ENCODE peak calls at places on chromosomes 6 and 20, in nine cellular contexts. U is H1, I is tibial nerve, S is sigmoid colon, M is GM12878, C is A549, G is ovary, V is HepG2, P is transverse colon. Q is an unnamed sample.

GRCh38 chr6:35128496-35128895 is 12.6 kb downstream of the TCP11 start:
- DNase-seq in M (no peak), G (no peak), P (no peak), V (no peak), U (no peak), C (no peak), S (no peak), I (no peak), Q (no peak)

GRCh38 chr6:138647006-138647405 is 126.6 kb upstream of the CCDC28A start:
- DNase-seq in G (no peak), V (no peak), U (no peak), C (no peak), I (no peak), P (no peak), M (no peak), S (no peak), Q (no peak)

GRCh38 chr6:4192173-4192572 is 56.8 kb upstream of the ECI2 start:
- DNase-seq in S (no peak), P (no peak), V (no peak), M (no peak), C (no peak), U (no peak), G (no peak), I (no peak), Q (no peak)

GRCh38 chr6:163349696-163350095 is 64.8 kb upstream of the QKI start:
- DNase-seq in U (no peak), M (no peak), S (no peak), V (no peak), P (no peak), I (no peak), C (no peak), G (no peak), Q (no peak)

GRCh38 chr6:168390746-168391400 is 50.1 kb upstream of the SMOC2 start:
- DNase-seq in S (no peak), I (no peak), G (no peak), U (no peak), P (no peak), C (no peak), M (no peak), V (no peak), Q (peak)

GRCh38 chr6:83464741-83465140 is 33.9 kb upstream of the ME1 start:
- DNase-seq in S (no peak), I (no peak), V (peak), M (no peak), G (no peak), C (no peak), U (no peak), P (peak), Q (no peak)

GRCh38 chr6:53347250-53347920 is 1.4 kb downstream of the ELOVL5 start:
- DNase-seq in S (no peak), M (no peak), C (no peak), V (no peak), I (no peak), U (no peak), G (no peak), P (no peak), Q (no peak)

GRCh38 chr6:36980876-36981619 is 4.9 kb downstream of the MTCH1 start:
- DNase-seq in V (no peak), M (no peak), P (no peak), C (no peak), S (no peak), I (no peak), G (no peak), U (no peak), Q (no peak)

GRCh38 chr6:291697-292505 is at the start of gene DUSP22:
- DNase-seq in G (peak), C (peak), P (peak), V (peak), M (peak), U (peak), I (peak), S (peak), Q (peak)
- TF ChIP-seq POLR2A in G (peak), C (peak), P (peak), V (peak), M (no peak), U (peak), I (peak), S (peak), Q (no peak)

GRCh38 chr6:127917766-127918165 is 16.9 kb upstream of the THEMIS start:
- DNase-seq in V (no peak), M (no peak), I (no peak), S (no peak), C (no peak), U (no peak), G (no peak), P (no peak), Q (no peak)

GRCh38 chr6:127920804-127921203 is 19.9 kb upstream of the THEMIS start:
- DNase-seq in M (no peak), C (no peak), P (no peak), U (no peak), G (no peak), S (no peak), I (no peak), V (no peak), Q (no peak)

GRCh38 chr6:127921982-127922381 is 21.1 kb upstream of the THEMIS start:
- DNase-seq in P (no peak), C (no peak), V (no peak), I (no peak), G (no peak), S (no peak), U (no peak), M (no peak), Q (no peak)

GRCh38 chr6:127923135-127923534 is 22.3 kb upstream of the THEMIS start:
- DNase-seq in C (no peak), V (no peak), G (no peak), U (no peak), S (no peak), M (no peak), P (no peak), I (no peak), Q (no peak)

DNA sequence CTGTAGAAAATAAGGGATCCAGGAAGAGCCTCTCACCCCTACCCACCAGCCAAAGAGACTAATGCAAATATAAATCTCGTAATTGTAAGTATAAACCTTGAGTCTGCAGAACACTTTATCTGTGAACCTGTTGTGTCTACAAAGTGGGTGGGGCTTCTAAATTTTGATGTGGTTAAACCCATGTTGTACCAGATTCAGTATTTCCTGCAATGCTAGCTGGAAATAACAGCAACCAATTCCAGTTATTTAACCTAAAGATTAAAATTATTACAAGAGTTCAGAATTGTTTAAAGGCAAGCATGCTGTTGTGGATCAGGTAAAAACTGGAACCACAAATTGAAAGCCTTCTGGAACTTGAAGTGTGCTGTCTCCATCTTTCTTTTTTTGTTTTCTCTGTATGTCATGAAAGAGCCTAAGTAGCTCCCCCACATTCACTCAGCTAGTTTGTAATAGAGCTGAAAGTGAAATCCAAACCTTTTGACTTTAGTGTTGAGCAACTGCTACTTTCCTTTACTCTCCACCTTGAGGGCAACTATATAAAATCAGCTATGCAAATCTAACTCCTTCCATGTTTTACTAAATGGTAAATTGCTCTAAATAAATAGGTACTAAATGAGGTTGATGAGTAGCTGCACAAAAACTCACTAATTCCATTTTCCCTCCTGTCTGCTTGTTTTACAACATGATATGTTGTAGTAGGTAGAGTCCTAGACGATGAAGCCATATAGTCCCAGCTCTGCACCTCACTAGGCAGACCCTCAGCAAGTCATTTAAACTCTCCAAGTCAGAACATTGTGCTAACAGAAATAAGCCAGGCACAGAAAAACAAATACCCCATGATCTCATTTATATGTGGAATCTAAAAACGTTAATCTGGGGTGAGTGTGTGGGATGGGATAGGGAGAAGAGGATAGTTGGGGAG is 17.9 kb upstream of the THEMIS start:
- DNase-seq in C (no peak), U (no peak), M (no peak), I (no peak), V (no peak), S (no peak), P (no peak), G (no peak), Q (no peak)
- H3K4me3 ChIP-seq in C (no peak), U (no peak), M (no peak), I (no peak), V (no peak), S (no peak), P (no peak), G (no peak), Q (no peak)

DNA sequence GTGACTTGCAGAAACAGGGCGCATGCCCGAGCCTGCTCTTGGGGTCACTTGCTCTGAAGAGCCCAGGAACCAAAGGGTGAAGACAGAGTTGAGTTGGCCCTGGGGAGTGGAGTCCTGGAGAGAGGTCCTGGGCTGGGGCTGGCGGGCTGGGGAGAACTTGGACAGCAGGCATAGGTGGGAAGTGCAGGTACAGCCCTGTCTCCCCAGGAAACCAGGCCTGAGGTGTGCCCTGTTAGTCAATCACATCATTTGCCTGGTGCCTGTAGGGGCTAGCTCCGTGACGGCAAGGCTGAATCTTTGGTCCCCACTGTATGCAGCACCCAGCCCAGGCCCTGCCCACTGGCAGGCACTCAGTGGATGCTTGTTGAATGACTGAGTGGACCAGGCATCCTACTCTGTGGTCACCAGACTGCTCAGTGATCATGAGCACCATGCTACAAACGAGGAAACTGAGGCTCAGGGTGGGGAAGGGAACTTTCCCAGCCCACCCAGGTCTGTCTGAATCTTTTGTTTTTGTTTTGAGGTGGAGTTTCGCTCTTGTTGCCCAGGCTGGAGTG is 15.6 kb upstream of the NOL4L start:
- DNase-seq in U (no peak), P (no peak), V (no peak), I (no peak), G (no peak), C (no peak), S (no peak), M (no peak), Q (no peak)
- TF ChIP-seq EP300 in U (no peak), P (no peak), V (no peak), I (no peak), G (no peak), C (no peak), S (no peak), M (no peak), Q (no peak)

DNA sequence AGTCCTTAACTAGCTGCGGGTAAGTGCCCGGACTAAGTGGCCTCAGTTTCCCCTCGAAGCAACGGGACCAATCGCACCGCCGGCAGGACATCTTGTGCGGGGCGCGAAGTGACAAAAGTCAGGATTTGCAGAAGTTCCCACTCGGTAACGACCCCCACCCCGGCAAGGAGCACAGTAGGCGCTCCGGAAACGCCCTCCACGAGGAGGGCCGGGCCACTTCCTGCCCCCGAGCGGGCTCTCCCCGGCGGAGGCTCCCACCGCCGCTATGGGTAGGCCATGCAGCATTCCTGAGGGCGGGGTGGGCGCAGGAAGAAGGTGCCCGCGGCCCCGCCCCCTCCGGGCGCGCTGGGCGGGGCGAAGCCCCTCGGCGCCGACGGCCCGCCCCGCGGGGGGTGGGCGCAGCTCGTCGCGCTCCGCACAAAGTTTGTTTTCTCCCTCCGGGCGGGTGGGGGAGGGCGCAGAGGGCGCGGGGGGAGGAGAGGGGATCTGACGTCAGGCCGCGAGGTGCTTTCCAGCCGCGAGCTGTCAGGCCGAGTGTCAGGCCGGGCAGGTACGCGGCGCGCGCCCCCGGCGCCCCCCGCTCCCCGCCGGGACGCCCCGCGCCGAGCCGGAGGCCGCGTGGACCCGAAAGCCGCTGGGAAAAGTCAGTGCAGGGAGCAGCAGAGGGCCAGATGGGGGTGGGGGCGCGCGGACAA is at the start of gene TGIF2:
- DNase-seq in I (peak), M (peak), P (peak), C (peak), U (peak), V (peak), S (peak), G (peak), Q (peak)
- TF ChIP-seq POLR2A in I (peak), M (peak), P (peak), C (no peak), U (peak), V (peak), S (no peak), G (peak), Q (no peak)

GRCh38 chr6:107657373-107657754 is 166.7 kb downstream of the SCML4 start:
- DNase-seq in P (no peak), I (no peak), M (no peak), S (no peak), U (no peak), V (no peak), G (no peak), C (no peak), Q (no peak)

GRCh38 chr6:107657755-107658461 is 166.2 kb downstream of the SCML4 start:
- DNase-seq in G (no peak), I (peak), M (peak), U (no peak), C (no peak), V (no peak), S (peak), P (peak), Q (peak)

GRCh38 chr6:107660839-107661238 is 163.3 kb downstream of the SCML4 start:
- DNase-seq in S (no peak), I (no peak), P (no peak), U (no peak), V (no peak), G (no peak), M (no peak), C (no peak), Q (no peak)

GRCh38 chr6:107661291-107661690 is 162.8 kb downstream of the SCML4 start:
- DNase-seq in I (no peak), M (no peak), C (no peak), G (no peak), S (no peak), U (no peak), P (no peak), V (no peak), Q (no peak)

GRCh38 chr6:107658920-107659879 is 164.9 kb downstream of the SCML4 start:
- DNase-seq in U (no peak), S (no peak), P (no peak), I (no peak), G (no peak), C (no peak), V (peak), M (peak), Q (no peak)
- H3K4me3 ChIP-seq in U (no peak), S (no peak), P (no peak), I (no peak), G (no peak), C (no peak), V (no peak), M (peak), Q (no peak)

GRCh38 chr6:95133578-95133977 is 443.8 kb upstream of the MANEA start:
- DNase-seq in U (no peak), V (no peak), P (no peak), G (no peak), I (no peak), S (no peak), C (no peak), M (no peak), Q (no peak)
- TF ChIP-seq EP300 in U (no peak), V (no peak), P (no peak), G (no peak), I (no peak), S (no peak), C (no peak), M (no peak), Q (no peak)

GRCh38 chr6:142945446-142946180 is 637 bp upstream of the HIVEP2 start:
- DNase-seq in M (no peak), U (peak), V (no peak), P (peak), C (peak), I (no peak), S (no peak), G (peak), Q (peak)
- TF ChIP-seq POLR2A in M (peak), U (no peak), V (no peak), P (no peak), C (no peak), I (no peak), S (no peak), G (no peak), Q (no peak)

GRCh38 chr20:53917145-53918009 is 153.0 kb downstream of the BCAS1 start:
- DNase-seq in I (peak), U (no peak), G (peak), V (no peak), M (peak), S (peak), C (no peak), P (peak), Q (peak)

GRCh38 chr20:53914091-53914860 is 156.1 kb downstream of the BCAS1 start:
- DNase-seq in U (no peak), V (no peak), P (peak), G (no peak), C (no peak), S (no peak), M (no peak), I (no peak), Q (no peak)

GRCh38 chr20:53915459-53916172 is 154.8 kb downstream of the BCAS1 start:
- DNase-seq in V (peak), M (peak), I (peak), C (peak), G (peak), U (peak), P (peak), S (peak), Q (peak)

GRCh38 chr20:53916173-53916512 is 154.3 kb downstream of the BCAS1 start:
- DNase-seq in V (no peak), U (no peak), S (no peak), I (no peak), P (no peak), M (no peak), G (no peak), C (no peak), Q (no peak)

DNA sequence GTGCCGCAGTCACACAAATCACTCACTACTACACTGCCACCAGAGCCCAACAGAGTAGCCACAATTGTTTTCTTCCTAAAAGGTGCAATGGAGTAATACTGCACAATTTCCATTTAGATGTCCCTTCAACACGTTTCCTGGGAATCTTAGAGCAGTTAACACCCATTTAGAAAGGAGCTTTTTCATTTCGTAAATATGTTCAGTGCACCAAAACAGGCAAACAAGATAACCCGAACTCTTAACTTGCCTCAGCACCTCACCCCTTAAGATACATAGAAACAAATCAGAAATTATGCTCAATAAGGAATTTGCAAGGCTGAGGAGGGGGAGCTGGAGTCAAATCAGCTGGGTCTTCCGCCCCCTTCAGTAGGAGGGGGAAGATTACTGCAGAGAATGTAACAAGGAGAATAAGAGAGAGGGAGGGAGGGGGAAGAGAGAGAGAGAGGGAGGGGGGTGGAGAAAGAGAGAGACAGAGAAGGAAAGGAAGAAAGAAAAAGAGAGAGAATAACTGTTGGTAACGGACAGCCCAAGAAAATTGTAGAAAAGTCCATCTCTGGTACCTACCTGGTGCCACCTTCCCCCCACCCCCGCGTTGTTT is 155.4 kb downstream of the BCAS1 start:
- DNase-seq in P (no peak), V (no peak), I (no peak), C (no peak), S (no peak), U (no peak), M (no peak), G (no peak), Q (no peak)
- H3K4me3 ChIP-seq in P (peak), V (peak), I (peak), C (peak), S (peak), U (peak), M (peak), G (peak), Q (peak)

DNA sequence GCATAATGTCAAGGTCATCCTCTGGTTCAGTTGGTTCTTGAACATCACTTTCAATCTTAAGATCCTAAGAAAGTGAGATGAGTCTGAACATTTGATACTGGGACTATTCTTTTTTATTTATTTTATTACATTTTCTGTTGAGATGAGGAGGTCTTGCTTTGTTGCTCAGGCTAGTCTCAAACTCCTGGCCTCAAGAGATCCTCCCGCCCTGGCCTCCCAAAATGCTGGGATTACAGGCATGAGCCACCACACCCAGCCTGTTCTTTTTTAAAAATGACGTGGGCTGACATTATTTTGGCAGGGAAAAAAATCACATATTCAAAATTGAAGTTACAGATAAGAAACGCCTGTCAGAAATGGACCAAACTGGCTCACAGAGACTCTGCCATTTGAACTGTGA is 13.5 kb downstream of the EIF2S2 start:
- DNase-seq in U (no peak), M (no peak), V (no peak), G (no peak), S (no peak), I (no peak), P (no peak), C (no peak), Q (no peak)
- TF ChIP-seq EP300 in U (no peak), M (no peak), V (no peak), G (no peak), S (no peak), I (no peak), P (no peak), C (no peak), Q (no peak)